ENCODE peak calls at places on chromosomes 5 and 9, in four cellular contexts. One of them, this sample, is unnamed.
A peak's percentile ranks its signal among the peaks of the same experiment; 100 is the strongest.

GRCh38 chr5:54571462-54571861 is 53.9 kb downstream of the SNX18 start:
- DNase-seq in RWPE1: no peak
- DNase-seq in HuH-7.5: no peak
- DNase-seq in M059J: no peak
- DNase-seq in this sample: no peak

GRCh38 chr5:177446184-177447065 is at the start of gene PRR7:
- DNase-seq in M059J: peak; percentile 63
- DNase-seq in HuH-7.5: peak; percentile 96
- DNase-seq in RWPE1: peak; percentile 76
- DNase-seq in this sample: peak; percentile 41

GRCh38 chr9:132877447-132877817 is 652 bp downstream of the AK8 start:
- DNase-seq in M059J: no peak
- DNase-seq in HuH-7.5: no peak
- DNase-seq in RWPE1: no peak
- DNase-seq in this sample: no peak

GRCh38 chr5:69368458-69369368 is 607 bp downstream of the AK6 start:
- DNase-seq in HuH-7.5: peak; percentile 29
- DNase-seq in RWPE1: peak; percentile 78
- DNase-seq in M059J: no peak
- DNase-seq in this sample: peak; percentile 25

GRCh38 chr9:97506787-97507186 is 5.3 kb downstream of the TMOD1 start:
- DNase-seq in M059J: no peak
- DNase-seq in RWPE1: no peak
- DNase-seq in HuH-7.5: no peak
- DNase-seq in this sample: no peak

GRCh38 chr5:108196276-108196675 is 185.6 kb downstream of the FBXL17 start:
- DNase-seq in M059J: no peak
- DNase-seq in RWPE1: no peak
- DNase-seq in HuH-7.5: no peak
- DNase-seq in this sample: no peak

GRCh38 chr9:70498866-70499265 is 84.4 kb upstream of the KLF9 start:
- DNase-seq in RWPE1: no peak
- DNase-seq in HuH-7.5: no peak
- DNase-seq in M059J: no peak
- DNase-seq in this sample: no peak

GRCh38 chr9:95103385-95104087 is 214.0 kb downstream of the FANCC start:
- DNase-seq in M059J: no peak
- DNase-seq in RWPE1: no peak
- DNase-seq in HuH-7.5: no peak
- DNase-seq in this sample: no peak

GRCh38 chr5:151585970-151586369 is 5.2 kb downstream of the FAT2 start:
- DNase-seq in HuH-7.5: no peak
- DNase-seq in RWPE1: peak; percentile 89
- DNase-seq in M059J: peak; percentile 72
- DNase-seq in this sample: no peak

GRCh38 chr9:111644195-111644772 is 13.2 kb downstream of the DNAJC25 start:
- DNase-seq in HuH-7.5: no peak
- DNase-seq in RWPE1: no peak
- DNase-seq in M059J: no peak
- DNase-seq in this sample: no peak

GRCh38 chr9:15509931-15510788 is 610 bp downstream of the PSIP1 start:
- DNase-seq in HuH-7.5: peak; percentile 18
- DNase-seq in M059J: no peak
- DNase-seq in RWPE1: peak; percentile 32
- DNase-seq in this sample: peak; percentile 68

GRCh38 chr5:10317825-10318682 is 10.4 kb upstream of the CMBL start:
- DNase-seq in HuH-7.5: no peak
- DNase-seq in RWPE1: no peak
- DNase-seq in M059J: peak; percentile 83
- DNase-seq in this sample: no peak